ENCODE peak calls at places on chromosomes 11 and 22, in seven cellular contexts. O is lower lobe of right lung, K is adrenal gland, M is left lung, S is spleen, J is HCT116, E is neural progenitor cell. U is an unnamed sample.

GRCh38 chr11:34632105-34632780 is 11.3 kb downstream of the EHF start:
- DNase-seq in O (no peak), K (no peak), M (no peak), S (no peak), J (no peak), E (peak; percentile 39), U (peak; percentile 13)

GRCh38 chr11:35321532-35322320 is 97.6 kb downstream of the SLC1A2 start:
- DNase-seq in O (no peak), K (no peak), M (no peak), S (no peak), J (no peak), E (no peak), U (peak; percentile 14)

GRCh38 chr11:27703453-27703852 is 3.2 kb upstream of the BDNF start:
- DNase-seq in O (no peak), K (no peak), M (no peak), S (no peak), J (no peak), E (no peak), U (no peak)

GRCh38 chr22:42560781-42561180 is 7.0 kb downstream of the SERHL2 start:
- DNase-seq in O (no peak), K (no peak), M (no peak), S (no peak), J (no peak), E (peak; percentile 70), U (peak; percentile 63)

GRCh38 chr22:21098099-21098671 is 52.4 kb downstream of the LRRC74B start:
- DNase-seq in O (no peak), K (no peak), M (no peak), S (no peak), J (peak; percentile 35), E (no peak), U (no peak)

GRCh38 chr11:16891964-16892363 is 122.2 kb downstream of the PLEKHA7 start:
- DNase-seq in O (no peak), K (no peak), M (no peak), S (no peak), J (no peak), E (no peak), U (no peak)

GRCh38 chr22:40578171-40578570 is 58.3 kb downstream of the MRTFA start:
- DNase-seq in O (no peak), K (no peak), M (no peak), S (no peak), J (no peak), E (no peak), U (no peak)

GRCh38 chr22:44712156-44712555 is 10.2 kb downstream of the PRR5 start:
- DNase-seq in O (no peak), K (no peak), M (no peak), S (peak; percentile 85), J (no peak), E (no peak), U (no peak)

GRCh38 chr22:41132555-41132954 is 40.2 kb downstream of the EP300 start:
- DNase-seq in O (no peak), K (no peak), M (no peak), S (no peak), J (no peak), E (no peak), U (no peak)

GRCh38 chr11:62176766-62177165 is 13.2 kb upstream of the SCGB1D1 start:
- DNase-seq in O (no peak), K (no peak), M (no peak), S (no peak), J (no peak), E (no peak), U (no peak)

GRCh38 chr11:16117989-16118810 is 238.1 kb downstream of the SOX6 start:
- DNase-seq in O (no peak), K (no peak), M (no peak), S (no peak), J (no peak), E (no peak), U (peak; percentile 65)

GRCh38 chr11:126754850-126755426 is 245.6 kb downstream of the KIRREL3 start:
- DNase-seq in O (no peak), K (no peak), M (no peak), S (no peak), J (no peak), E (no peak), U (no peak)

GRCh38 chr11:44421090-44421675 is 111.2 kb upstream of the ALX4 start:
- DNase-seq in O (no peak), K (no peak), M (no peak), S (no peak), J (no peak), E (peak; percentile 67), U (peak; percentile 38)

GRCh38 chr11:83068573-83068972 is 3.1 kb downstream of the RAB30 start:
- DNase-seq in O (no peak), K (no peak), M (no peak), S (no peak), J (no peak), E (no peak), U (no peak)

GRCh38 chr11:83071641-83072591 is at the start of gene RAB30:
- DNase-seq in O (peak; percentile 94), K (peak; percentile 97), M (peak; percentile 92), S (peak; percentile 96), J (peak; percentile 99), E (peak; percentile 100), U (peak; percentile 100)

GRCh38 chr11:83070878-83071640 is 638 bp downstream of the RAB30 start:
- DNase-seq in O (peak; percentile 49), K (peak; percentile 70), M (no peak), S (peak; percentile 83), J (no peak), E (peak; percentile 60), U (peak; percentile 48)

GRCh38 chr11:83070044-83070877 is 1.4 kb downstream of the RAB30 start:
- DNase-seq in O (no peak), K (no peak), M (no peak), S (no peak), J (no peak), E (peak; percentile 44), U (peak; percentile 51)

GRCh38 chr11:83069441-83070043 is 2.2 kb downstream of the RAB30 start:
- DNase-seq in O (no peak), K (no peak), M (no peak), S (no peak), J (no peak), E (peak; percentile 9), U (peak; percentile 42)
- H3K4me3 ChIP-seq in O (peak overlapping the region; percentile 79), K (no peak overlapping the region), M (no peak overlapping the region), S (no peak overlapping the region), J (no peak overlapping the region), E (no peak overlapping the region), U (no peak overlapping the region)

GRCh38 chr11:130726234-130726559 is 190.1 kb downstream of the SNX19 start:
- DNase-seq in O (no peak), K (no peak), M (no peak), S (no peak), J (no peak), E (no peak), U (no peak)
- H3K27ac ChIP-seq in O (no peak overlapping the region), K (no peak overlapping the region), M (no peak overlapping the region), S (no peak overlapping the region), J (no peak overlapping the region), E (no peak overlapping the region), U (no peak overlapping the region)

DNA sequence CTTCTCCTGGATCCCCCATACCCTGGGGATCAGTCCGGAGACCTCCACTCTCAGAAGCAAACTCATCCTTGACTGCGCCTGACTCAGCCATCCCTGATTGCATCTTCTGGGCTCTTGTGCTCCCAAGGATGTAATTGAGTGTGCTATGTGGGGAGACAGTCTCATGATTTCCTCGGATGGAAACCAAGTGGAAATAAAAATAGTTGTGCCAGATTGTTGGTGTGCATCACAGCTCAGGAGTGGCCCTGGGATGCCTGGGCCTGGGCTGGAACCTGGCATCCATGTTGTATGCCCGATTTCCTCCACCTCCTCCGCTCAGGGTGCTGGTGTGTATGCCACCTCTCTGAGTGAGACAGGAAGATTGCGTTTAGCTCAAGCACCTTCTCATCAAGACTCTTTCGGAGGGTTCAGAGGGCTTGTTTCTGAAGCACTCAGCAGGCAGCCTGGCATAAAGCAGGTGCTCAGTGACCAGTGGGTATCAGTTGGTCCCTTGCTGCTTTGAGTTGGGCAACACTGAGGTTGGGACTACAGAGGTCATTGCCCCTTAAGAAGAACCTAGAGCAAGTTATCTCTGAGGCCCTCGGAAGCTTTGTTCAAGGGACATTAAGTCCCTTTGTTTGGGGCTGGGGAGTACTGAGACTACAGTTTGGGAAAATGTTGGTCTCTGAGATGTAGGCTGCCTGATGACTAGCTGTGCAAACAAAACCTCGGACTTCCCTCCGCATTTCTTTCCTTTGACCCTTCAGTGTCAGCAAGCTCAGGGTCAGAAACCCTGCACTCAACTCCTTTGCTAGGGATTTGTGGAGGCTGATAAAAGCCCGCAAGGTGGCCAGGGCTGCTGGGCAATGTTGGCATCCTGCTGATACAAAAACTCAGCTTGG is 24.8 kb upstream of the MICAL2 start:
- DNase-seq in O (no peak), K (no peak), M (no peak), S (no peak), J (no peak), E (no peak), U (no peak)
- H3K4me3 ChIP-seq in O (no peak overlapping the region), K (no peak overlapping the region), M (no peak overlapping the region), S (no peak overlapping the region), J (peak overlapping the region; percentile 22), E (no peak overlapping the region), U (no peak overlapping the region)

GRCh38 chr11:130581631-130582030 is 133.2 kb downstream of the ADAMTS15 start:
- DNase-seq in O (no peak), K (no peak), M (no peak), S (no peak), J (no peak), E (no peak), U (peak; percentile 1)
- H3K27ac ChIP-seq in O (peak overlapping the region; percentile 51), K (no peak overlapping the region), M (no peak overlapping the region), S (no peak overlapping the region), J (no peak overlapping the region), E (no peak overlapping the region), U (peak overlapping the region; percentile 91)

GRCh38 chr11:20249313-20249873 is 89.1 kb upstream of the DBX1 start:
- DNase-seq in O (no peak), K (no peak), M (no peak), S (no peak), J (no peak), E (no peak), U (peak; percentile 60)
- H3K4me3 ChIP-seq in O (no peak overlapping the region), K (no peak overlapping the region), M (no peak overlapping the region), S (no peak overlapping the region), J (no peak overlapping the region), E (no peak overlapping the region), U (peak overlapping the region; percentile 4)

GRCh38 chr22:37169947-37170688 is 17.9 kb downstream of the C1QTNF6 start:
- DNase-seq in O (peak; percentile 20), K (no peak), M (peak; percentile 50), S (peak; percentile 66), J (no peak), E (no peak), U (no peak)
- H3K27ac ChIP-seq in O (no peak overlapping the region), K (no peak overlapping the region), M (peak overlapping the region; percentile 53), S (peak overlapping the region; percentile 65), J (no peak overlapping the region), E (no peak overlapping the region), U (no peak overlapping the region)

DNA sequence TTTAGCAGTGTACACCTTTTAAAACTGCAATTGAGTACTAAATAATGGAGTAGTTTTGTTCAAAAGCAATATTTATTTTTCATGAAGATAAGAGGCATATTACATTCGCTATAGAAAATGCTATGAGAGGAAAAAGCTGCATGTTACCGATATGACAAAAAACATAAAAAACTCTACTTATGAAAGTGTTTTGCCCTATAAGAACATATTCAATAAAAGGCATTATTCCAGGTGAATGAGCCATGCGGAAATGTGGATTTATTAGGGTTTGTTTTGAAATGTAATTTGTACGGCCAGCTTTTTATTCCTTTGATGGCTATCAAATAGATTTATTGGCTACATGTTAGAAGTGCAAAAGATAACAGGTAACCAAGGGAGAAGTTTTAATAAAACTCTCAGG is 129.3 kb upstream of the DDI1 start:
- DNase-seq in O (no peak), K (no peak), M (no peak), S (no peak), J (no peak), E (no peak), U (no peak)
- H3K4me3 ChIP-seq in O (no peak overlapping the region), K (no peak overlapping the region), M (no peak overlapping the region), S (no peak overlapping the region), J (no peak overlapping the region), E (no peak overlapping the region), U (no peak overlapping the region)